ENCODE peak calls at places on chromosomes 7 and 10, in eight cellular contexts. One of them, this sample, is unnamed.

GRCh38 chr10:14325325-14325955 is 5.3 kb downstream of the FRMD4A start:
- DNase-seq in H1: peak; percentile 89
- DNase-seq in K562: peak; percentile 42
- DNase-seq in mammary epithelial cell: peak; percentile 5
- DNase-seq in A673: peak; percentile 69
- DNase-seq in hepatocyte: peak; percentile 48
- DNase-seq in fibroblast of lung: no peak
- DNase-seq in neural progenitor cell: peak; percentile 59
- DNase-seq in this sample: no peak

GRCh38 chr10:5484205-5484604 is 15.2 kb downstream of the CALML5 start:
- DNase-seq in H1: no peak
- DNase-seq in K562: no peak
- DNase-seq in mammary epithelial cell: peak; percentile 97
- DNase-seq in A673: no peak
- DNase-seq in hepatocyte: no peak
- DNase-seq in fibroblast of lung: peak; percentile 40
- DNase-seq in neural progenitor cell: no peak
- DNase-seq in this sample: no peak

GRCh38 chr7:73715648-73716317 is 3.7 kb downstream of the STX1A start:
- DNase-seq in H1: no peak
- DNase-seq in K562: peak; percentile 95
- DNase-seq in mammary epithelial cell: peak; percentile 96
- DNase-seq in A673: peak; percentile 70
- DNase-seq in hepatocyte: peak; percentile 95
- DNase-seq in fibroblast of lung: peak; percentile 92
- DNase-seq in neural progenitor cell: no peak
- DNase-seq in this sample: peak; percentile 48

GRCh38 chr7:121342631-121343030 is 13.8 kb downstream of the WNT16 start:
- DNase-seq in H1: no peak
- DNase-seq in K562: no peak
- DNase-seq in mammary epithelial cell: no peak
- DNase-seq in A673: no peak
- DNase-seq in hepatocyte: no peak
- DNase-seq in fibroblast of lung: no peak
- DNase-seq in neural progenitor cell: no peak
- DNase-seq in this sample: no peak

GRCh38 chr10:58892039-58892665 is 284.3 kb upstream of the PHYHIPL start:
- DNase-seq in H1: no peak
- DNase-seq in K562: no peak
- DNase-seq in mammary epithelial cell: no peak
- DNase-seq in A673: peak; percentile 3
- DNase-seq in hepatocyte: no peak
- DNase-seq in fibroblast of lung: peak; percentile 44
- DNase-seq in neural progenitor cell: no peak
- DNase-seq in this sample: no peak

GRCh38 chr7:157018328-157018996 is 8.0 kb upstream of the MNX1 start:
- DNase-seq in H1: peak; percentile 55
- DNase-seq in K562: no peak
- DNase-seq in mammary epithelial cell: no peak
- DNase-seq in A673: no peak
- DNase-seq in hepatocyte: no peak
- DNase-seq in fibroblast of lung: no peak
- DNase-seq in neural progenitor cell: peak; percentile 28
- DNase-seq in this sample: no peak

GRCh38 chr10:43781480-43782361 is 133.0 kb upstream of the ZNF32 start:
- DNase-seq in H1: no peak
- DNase-seq in K562: no peak
- DNase-seq in mammary epithelial cell: no peak
- DNase-seq in A673: no peak
- DNase-seq in hepatocyte: peak; percentile 21
- DNase-seq in fibroblast of lung: peak; percentile 53
- DNase-seq in neural progenitor cell: no peak
- DNase-seq in this sample: no peak

GRCh38 chr7:18402488-18403183 is 92.9 kb upstream of the HDAC9 start:
- DNase-seq in H1: no peak
- DNase-seq in K562: no peak
- DNase-seq in mammary epithelial cell: no peak
- DNase-seq in A673: no peak
- DNase-seq in hepatocyte: no peak
- DNase-seq in fibroblast of lung: peak; percentile 82
- DNase-seq in neural progenitor cell: no peak
- DNase-seq in this sample: no peak

GRCh38 chr10:76998451-76998850 is 639.2 kb downstream of the KCNMA1 start:
- DNase-seq in H1: no peak
- DNase-seq in K562: no peak
- DNase-seq in mammary epithelial cell: no peak
- DNase-seq in A673: peak; percentile 18
- DNase-seq in hepatocyte: no peak
- DNase-seq in fibroblast of lung: peak; percentile 23
- DNase-seq in neural progenitor cell: peak; percentile 19
- DNase-seq in this sample: no peak

GRCh38 chr7:66847879-66848810 is 72.9 kb upstream of the TMEM248 start:
- DNase-seq in H1: no peak
- DNase-seq in K562: no peak
- DNase-seq in mammary epithelial cell: peak; percentile 89
- DNase-seq in A673: peak; percentile 51
- DNase-seq in hepatocyte: peak; percentile 55
- DNase-seq in fibroblast of lung: peak; percentile 80
- DNase-seq in neural progenitor cell: peak; percentile 12
- DNase-seq in this sample: no peak

GRCh38 chr7:4675771-4676373 is 6.2 kb upstream of the FOXK1 start:
- DNase-seq in H1: no peak
- DNase-seq in K562: no peak
- DNase-seq in mammary epithelial cell: no peak
- DNase-seq in A673: no peak
- DNase-seq in hepatocyte: no peak
- DNase-seq in fibroblast of lung: no peak
- DNase-seq in neural progenitor cell: no peak
- DNase-seq in this sample: no peak

GRCh38 chr7:151168022-151168786 is 710 bp upstream of the GBX1 start:
- DNase-seq in H1: peak; percentile 90
- DNase-seq in K562: peak; percentile 92
- DNase-seq in mammary epithelial cell: no peak
- DNase-seq in A673: peak; percentile 56
- DNase-seq in hepatocyte: peak; percentile 53
- DNase-seq in fibroblast of lung: no peak
- DNase-seq in neural progenitor cell: peak; percentile 78
- DNase-seq in this sample: no peak

GRCh38 chr7:53596230-53596629 is 560.8 kb downstream of the POM121L12 start:
- DNase-seq in H1: no peak
- DNase-seq in K562: no peak
- DNase-seq in mammary epithelial cell: peak; percentile 51
- DNase-seq in A673: no peak
- DNase-seq in hepatocyte: peak; percentile 37
- DNase-seq in fibroblast of lung: peak; percentile 24
- DNase-seq in neural progenitor cell: no peak
- DNase-seq in this sample: no peak

GRCh38 chr7:101542527-101543241 is 86.4 kb downstream of the MYL10 start:
- DNase-seq in H1: peak; percentile 99
- DNase-seq in K562: peak; percentile 68
- DNase-seq in mammary epithelial cell: peak; percentile 34
- DNase-seq in A673: peak; percentile 62
- DNase-seq in hepatocyte: peak; percentile 85
- DNase-seq in fibroblast of lung: peak; percentile 24
- DNase-seq in neural progenitor cell: peak; percentile 81
- DNase-seq in this sample: peak; percentile 18

GRCh38 chr7:91201731-91202130 is 62.5 kb upstream of the FZD1 start:
- DNase-seq in H1: no peak
- DNase-seq in K562: no peak
- DNase-seq in mammary epithelial cell: no peak
- DNase-seq in A673: peak; percentile 64
- DNase-seq in hepatocyte: no peak
- DNase-seq in fibroblast of lung: no peak
- DNase-seq in neural progenitor cell: peak; percentile 68
- DNase-seq in this sample: no peak

DNA sequence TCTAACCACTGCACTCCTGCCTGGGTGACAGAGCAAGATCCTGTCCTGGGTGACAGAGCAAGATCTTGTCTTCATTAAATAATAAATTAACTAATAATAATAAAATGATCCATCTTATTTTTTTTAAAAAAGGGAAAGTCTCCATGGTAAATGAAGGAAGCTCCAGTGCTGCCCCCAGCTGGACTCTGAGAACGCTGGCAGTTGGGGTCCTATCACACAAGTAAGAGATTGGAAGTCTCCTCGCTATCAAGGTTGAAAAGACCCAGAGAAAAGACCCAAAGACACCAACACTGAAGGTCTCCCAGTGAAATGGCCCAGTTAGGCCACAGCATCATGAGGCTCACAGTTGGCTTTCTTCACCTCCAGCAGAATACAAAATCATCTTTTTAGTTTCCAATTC is 13.8 kb upstream of the C10orf67 start:
- DNase-seq in H1: no peak
- DNase-seq in K562: no peak
- DNase-seq in mammary epithelial cell: no peak
- DNase-seq in A673: peak; percentile 50
- DNase-seq in hepatocyte: no peak
- DNase-seq in fibroblast of lung: no peak
- DNase-seq in neural progenitor cell: peak; percentile 37
- DNase-seq in this sample: no peak
- TF ChIP-seq EZH2 in H1: no peak
- TF ChIP-seq EZH2 in K562: no peak
- TF ChIP-seq EZH2 in mammary epithelial cell: no peak
- TF ChIP-seq EZH2 in A673: no peak
- TF ChIP-seq EZH2 in hepatocyte: no peak
- TF ChIP-seq EZH2 in fibroblast of lung: no peak
- TF ChIP-seq EZH2 in neural progenitor cell: no peak
- TF ChIP-seq EZH2 in this sample: no peak

DNA sequence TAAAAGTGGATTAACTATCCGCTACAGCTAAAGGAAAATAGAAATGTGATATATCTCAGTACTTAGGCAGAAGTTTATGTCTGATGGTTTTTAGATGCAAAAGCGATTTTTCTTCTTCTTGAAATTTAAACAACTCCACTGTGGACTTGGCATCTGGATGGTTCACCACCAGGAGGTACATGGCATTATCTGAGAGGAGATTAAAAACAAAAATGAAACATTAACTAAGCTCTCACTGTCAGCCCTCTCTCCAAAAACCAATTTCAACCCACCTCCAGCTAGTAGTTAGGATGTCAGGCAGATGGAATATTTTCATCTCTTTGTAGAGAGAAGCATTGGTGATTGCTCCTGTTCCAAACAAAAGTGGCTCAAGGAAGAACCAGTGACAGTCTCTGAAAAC is 12.9 kb downstream of the PON1 start:
- DNase-seq in H1: no peak
- DNase-seq in K562: no peak
- DNase-seq in mammary epithelial cell: no peak
- DNase-seq in A673: no peak
- DNase-seq in hepatocyte: no peak
- DNase-seq in fibroblast of lung: no peak
- DNase-seq in neural progenitor cell: no peak
- DNase-seq in this sample: no peak
- H3K36me3 ChIP-seq in H1: no peaks in the 10 kb centered on the region
- H3K36me3 ChIP-seq in K562: no peaks in the 10 kb centered on the region
- H3K36me3 ChIP-seq in mammary epithelial cell: no peaks in the 10 kb centered on the region
- H3K36me3 ChIP-seq in A673: no peaks in the 10 kb centered on the region
- H3K36me3 ChIP-seq in hepatocyte: no peaks in the 10 kb centered on the region
- H3K36me3 ChIP-seq in fibroblast of lung: no peaks in the 10 kb centered on the region
- H3K36me3 ChIP-seq in neural progenitor cell: no peaks in the 10 kb centered on the region
- H3K36me3 ChIP-seq in this sample: no peaks in the 10 kb centered on the region

DNA sequence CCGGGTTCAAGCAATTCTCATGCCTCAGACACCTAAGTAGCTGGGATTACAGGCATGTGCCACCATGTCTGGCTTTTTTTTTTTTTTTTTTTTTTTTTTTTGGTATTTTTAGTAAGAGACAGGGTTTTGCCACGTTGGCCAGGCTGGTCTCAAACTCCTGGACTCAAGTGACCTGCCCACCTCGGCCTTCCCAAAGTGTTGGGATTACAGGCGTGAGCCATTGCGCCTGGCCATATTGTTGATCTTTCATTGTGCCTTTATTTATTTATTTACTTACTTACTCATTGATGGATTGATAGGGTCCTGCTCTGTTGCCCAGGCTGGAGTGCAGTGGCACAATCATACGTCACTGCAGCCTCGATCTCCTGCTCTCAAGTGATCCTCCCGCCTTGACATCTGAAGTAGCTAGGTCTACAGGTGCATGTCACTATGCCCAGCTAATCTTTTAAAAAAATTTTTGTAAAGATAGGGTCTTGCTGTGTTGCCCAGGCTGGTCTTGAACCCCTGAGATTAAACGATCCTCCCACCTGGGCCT is 30.4 kb downstream of the SVIL start:
- DNase-seq in H1: no peak
- DNase-seq in K562: no peak
- DNase-seq in mammary epithelial cell: no peak
- DNase-seq in A673: no peak
- DNase-seq in hepatocyte: no peak
- DNase-seq in fibroblast of lung: no peak
- DNase-seq in neural progenitor cell: no peak
- DNase-seq in this sample: no peak
- TF ChIP-seq EZH2 in H1: no peak
- TF ChIP-seq EZH2 in K562: no peak
- TF ChIP-seq EZH2 in mammary epithelial cell: no peak
- TF ChIP-seq EZH2 in A673: no peak
- TF ChIP-seq EZH2 in hepatocyte: no peak
- TF ChIP-seq EZH2 in fibroblast of lung: no peak
- TF ChIP-seq EZH2 in neural progenitor cell: no peak
- TF ChIP-seq EZH2 in this sample: no peak

GRCh38 chr7:56053379-56053778 is 1.8 kb downstream of the CCT6A start:
- DNase-seq in H1: no peak
- DNase-seq in K562: no peak
- DNase-seq in mammary epithelial cell: no peak
- DNase-seq in A673: no peak
- DNase-seq in hepatocyte: no peak
- DNase-seq in fibroblast of lung: no peak
- DNase-seq in neural progenitor cell: no peak
- DNase-seq in this sample: no peak

GRCh38 chr7:56048245-56048644 is 3.0 kb downstream of the PSPH start:
- DNase-seq in H1: no peak
- DNase-seq in K562: no peak
- DNase-seq in mammary epithelial cell: no peak
- DNase-seq in A673: no peak
- DNase-seq in hepatocyte: no peak
- DNase-seq in fibroblast of lung: peak; percentile 35
- DNase-seq in neural progenitor cell: no peak
- DNase-seq in this sample: no peak

GRCh38 chr7:56051053-56051338 is 248 bp downstream of the PSPH start:
- DNase-seq in H1: no peak
- DNase-seq in K562: no peak
- DNase-seq in mammary epithelial cell: no peak
- DNase-seq in A673: no peak
- DNase-seq in hepatocyte: no peak
- DNase-seq in fibroblast of lung: no peak
- DNase-seq in neural progenitor cell: no peak
- DNase-seq in this sample: no peak

GRCh38 chr7:56051339-56052191 is at the start of the genes CCT6A and PSPH:
- DNase-seq in H1: peak; percentile 96
- DNase-seq in K562: peak; percentile 96
- DNase-seq in mammary epithelial cell: peak; percentile 99
- DNase-seq in A673: peak; percentile 99
- DNase-seq in hepatocyte: peak; percentile 99
- DNase-seq in fibroblast of lung: peak; percentile 99
- DNase-seq in neural progenitor cell: peak; percentile 98
- DNase-seq in this sample: no peak

DNA sequence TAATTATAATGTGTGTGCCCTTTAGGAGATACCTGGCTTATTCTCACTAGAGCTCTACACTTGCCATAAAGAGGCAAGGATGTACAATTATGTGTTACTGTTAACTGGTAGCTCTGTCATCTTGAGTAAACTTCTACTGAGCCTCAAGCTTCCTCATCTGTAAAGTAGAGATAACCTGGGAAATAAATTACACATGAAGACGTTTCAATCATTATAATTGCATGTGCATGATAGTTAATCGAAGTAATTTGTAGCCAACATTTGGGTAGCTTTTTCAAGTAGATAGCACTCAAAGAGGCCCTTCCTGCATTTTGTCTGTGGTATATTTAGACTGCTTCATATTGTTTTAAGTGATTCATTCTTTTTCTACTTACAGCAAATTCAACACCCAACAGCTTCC is 2.4 kb downstream of the CCT6A start:
- DNase-seq in H1: no peak
- DNase-seq in K562: no peak
- DNase-seq in mammary epithelial cell: no peak
- DNase-seq in A673: no peak
- DNase-seq in hepatocyte: no peak
- DNase-seq in fibroblast of lung: no peak
- DNase-seq in neural progenitor cell: no peak
- DNase-seq in this sample: no peak
- H3K36me3 ChIP-seq in H1: peaks cover 65% of the 10 kb centered on the region
- H3K36me3 ChIP-seq in K562: peaks cover 62% of the 10 kb centered on the region
- H3K36me3 ChIP-seq in mammary epithelial cell: peaks cover 43% of the 10 kb centered on the region
- H3K36me3 ChIP-seq in A673: peaks cover 65% of the 10 kb centered on the region
- H3K36me3 ChIP-seq in hepatocyte: peaks cover 10% of the 10 kb centered on the region
- H3K36me3 ChIP-seq in fibroblast of lung: peaks cover 11% of the 10 kb centered on the region
- H3K36me3 ChIP-seq in neural progenitor cell: peaks cover 36% of the 10 kb centered on the region
- H3K36me3 ChIP-seq in this sample: peaks cover 63% of the 10 kb centered on the region

This sample was measured in SK-N-MC.